ENCODE peak calls at places on chromosomes 16 and 17, in six cellular contexts. X is A549, L is IMR-90, M is K562, H is SK-N-SH, F is HepG2. N is an unnamed sample.

GRCh38 chr17:31663576-31663975 is 195.5 kb downstream of the COPRS start:
- DNase-seq in X (peak), L (peak), M (no peak), H (no peak), F (no peak), N (no peak)

GRCh38 chr16:12538667-12539081 is 265.0 kb downstream of the CPPED1 start:
- DNase-seq in X (no peak), L (no peak), M (no peak), H (peak), F (no peak), N (no peak)

GRCh38 chr17:19508327-19508867 is 25.3 kb upstream of the SLC47A1 start:
- DNase-seq in X (no peak), L (no peak), M (peak), H (peak), F (no peak), N (no peak)

GRCh38 chr16:50742521-50743150 is 750 bp downstream of the CYLD start:
- DNase-seq in X (no peak), L (peak), M (peak), H (no peak), F (no peak), N (peak)

GRCh38 chr17:32659419-32659842 is 172.6 kb downstream of the CDK5R1 start:
- DNase-seq in X (peak), L (peak), M (peak), H (peak), F (peak), N (peak)

GRCh38 chr16:15483857-15484256 is 49.5 kb downstream of the BMERB1 start:
- DNase-seq in X (no peak), L (no peak), M (no peak), H (no peak), F (no peak), N (no peak)

GRCh38 chr16:78926723-78927200 is 673.8 kb downstream of the MAF start:
- DNase-seq in X (no peak), L (no peak), M (no peak), H (no peak), F (no peak), N (no peak)

GRCh38 chr16:65214196-65214595 is 92.3 kb upstream of the CDH11 start:
- DNase-seq in X (no peak), L (peak), M (no peak), H (no peak), F (no peak), N (no peak)

GRCh38 chr17:72466199-72466598 is 345.4 kb downstream of the SOX9 start:
- DNase-seq in X (peak), L (peak), M (no peak), H (no peak), F (peak), N (no peak)

GRCh38 chr16:56225013-56225742 is 33.9 kb downstream of the GNAO1 start:
- DNase-seq in X (no peak), L (no peak), M (no peak), H (no peak), F (no peak), N (no peak)

GRCh38 chr17:10156579-10157488 is 41.6 kb downstream of the GAS7 start:
- DNase-seq in X (no peak), L (no peak), M (no peak), H (no peak), F (no peak), N (no peak)

GRCh38 chr17:76635039-76635438 is 8.5 kb downstream of the ST6GALNAC1 start:
- DNase-seq in X (no peak), L (peak), M (no peak), H (no peak), F (no peak), N (no peak)

GRCh38 chr16:85310868-85311585 is 198.8 kb upstream of the CIBAR2 start:
- DNase-seq in X (no peak), L (no peak), M (peak), H (no peak), F (no peak), N (no peak)

GRCh38 chr17:411416-412120 is 59.0 kb upstream of the RPH3AL start:
- DNase-seq in X (no peak), L (no peak), M (no peak), H (no peak), F (no peak), N (no peak)

GRCh38 chr17:27446569-27447301 is 9.5 kb upstream of the KSR1 start:
- DNase-seq in X (peak), L (peak), M (peak), H (peak), F (no peak), N (no peak)

GRCh38 chr16:68792465-68793324 is 50.6 kb upstream of the TANGO6 start:
- DNase-seq in X (peak), L (peak), M (no peak), H (no peak), F (peak), N (no peak)

GRCh38 chr16:17529982-17530760 is 59.4 kb upstream of the XYLT1 start:
- DNase-seq in X (no peak), L (no peak), M (peak), H (no peak), F (no peak), N (no peak)

GRCh38 chr17:29621751-29622194 is 939 bp downstream of the CORO6 start:
- DNase-seq in X (no peak), L (no peak), M (no peak), H (peak), F (no peak), N (no peak)

GRCh38 chr16:69929480-69929879 is 21.7 kb upstream of the CLEC18A start:
- DNase-seq in X (no peak), L (no peak), M (no peak), H (no peak), F (no peak), N (no peak)

GRCh38 chr16:69867796-69868565 is 83.2 kb upstream of the CLEC18A start:
- DNase-seq in X (no peak), L (no peak), M (no peak), H (no peak), F (no peak), N (no peak)

GRCh38 chr16:28596840-28597691 is at the start of gene SULT1A2:
- DNase-seq in X (no peak), L (no peak), M (peak), H (no peak), F (peak), N (no peak)

GRCh38 chr17:58569216-58569615 is 54.8 kb upstream of the MTMR4 start:
- DNase-seq in X (no peak), L (no peak), M (no peak), H (no peak), F (no peak), N (no peak)

GRCh38 chr17:58411408-58411894 is 5.9 kb downstream of the RNF43 start:
- DNase-seq in X (no peak), L (no peak), M (no peak), H (no peak), F (no peak), N (no peak)

GRCh38 chr16:30998852-30999761 is 11.3 kb downstream of the STX1B start:
- DNase-seq in X (no peak), L (no peak), M (no peak), H (no peak), F (peak), N (no peak)

GRCh38 chr17:80069886-80070177 is 31.5 kb upstream of the GAA start:
- DNase-seq in X (no peak), L (no peak), M (no peak), H (no peak), F (no peak), N (no peak)
- TF ChIP-seq RFX5 in X (no peak), L (no peak), M (no peak), H (no peak), F (no peak), N (no peak)

GRCh38 chr17:80612997-80613731 is 68.5 kb downstream of the RPTOR start:
- DNase-seq in X (no peak), L (no peak), M (no peak), H (no peak), F (no peak), N (no peak)
- TF ChIP-seq RFX5 in X (no peak), L (no peak), M (no peak), H (no peak), F (no peak), N (no peak)

DNA sequence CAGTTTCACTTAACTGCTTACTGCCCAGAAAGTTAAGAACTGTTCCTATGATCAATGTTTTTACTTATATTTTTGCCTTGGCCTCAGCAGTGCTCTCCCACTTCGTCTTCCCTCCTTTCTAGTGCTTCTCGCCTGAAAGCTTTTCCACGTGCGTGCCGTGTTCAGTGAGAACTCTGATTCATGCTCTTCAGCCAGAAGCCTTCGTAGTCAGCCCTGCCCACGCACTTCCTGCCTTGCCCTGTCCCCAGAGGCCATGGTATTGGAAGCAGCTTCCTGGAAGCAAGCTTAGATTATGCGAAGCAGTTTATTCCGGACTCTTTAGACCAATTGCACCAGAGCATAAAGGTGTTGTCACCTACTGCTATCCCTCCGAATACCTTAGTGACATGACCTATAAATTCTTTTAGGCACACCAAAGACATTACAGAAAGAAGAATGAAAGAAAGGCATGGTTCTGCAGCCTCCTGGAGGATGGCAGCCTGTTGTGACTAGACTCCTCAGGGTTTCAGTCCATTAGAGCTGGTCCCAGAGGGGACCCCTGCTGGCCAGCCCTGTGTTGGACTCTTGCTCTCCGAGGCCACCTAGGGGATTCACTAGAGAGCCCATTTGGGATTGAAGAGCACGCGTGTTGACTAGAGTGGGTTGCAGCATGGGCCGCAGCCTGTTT is 105.2 kb downstream of the RPTOR start:
- DNase-seq in X (peak), L (peak), M (peak), H (peak), F (peak), N (peak)
- TF ChIP-seq RFX5 in X (no peak), L (no peak), M (no peak), H (no peak), F (no peak), N (no peak)

GRCh38 chr16:72814226-72814625 is 233.7 kb downstream of the ZFHX3 start:
- DNase-seq in X (no peak), L (peak), M (no peak), H (no peak), F (no peak), N (no peak)

GRCh38 chr16:72818286-72818845 is 229.6 kb downstream of the ZFHX3 start:
- DNase-seq in X (no peak), L (no peak), M (peak), H (no peak), F (no peak), N (peak)

GRCh38 chr16:72812651-72813050 is 235.3 kb downstream of the ZFHX3 start:
- DNase-seq in X (no peak), L (no peak), M (no peak), H (no peak), F (no peak), N (no peak)

GRCh38 chr16:72819345-72819744 is 228.6 kb downstream of the ZFHX3 start:
- DNase-seq in X (no peak), L (peak), M (no peak), H (no peak), F (no peak), N (no peak)

DNA sequence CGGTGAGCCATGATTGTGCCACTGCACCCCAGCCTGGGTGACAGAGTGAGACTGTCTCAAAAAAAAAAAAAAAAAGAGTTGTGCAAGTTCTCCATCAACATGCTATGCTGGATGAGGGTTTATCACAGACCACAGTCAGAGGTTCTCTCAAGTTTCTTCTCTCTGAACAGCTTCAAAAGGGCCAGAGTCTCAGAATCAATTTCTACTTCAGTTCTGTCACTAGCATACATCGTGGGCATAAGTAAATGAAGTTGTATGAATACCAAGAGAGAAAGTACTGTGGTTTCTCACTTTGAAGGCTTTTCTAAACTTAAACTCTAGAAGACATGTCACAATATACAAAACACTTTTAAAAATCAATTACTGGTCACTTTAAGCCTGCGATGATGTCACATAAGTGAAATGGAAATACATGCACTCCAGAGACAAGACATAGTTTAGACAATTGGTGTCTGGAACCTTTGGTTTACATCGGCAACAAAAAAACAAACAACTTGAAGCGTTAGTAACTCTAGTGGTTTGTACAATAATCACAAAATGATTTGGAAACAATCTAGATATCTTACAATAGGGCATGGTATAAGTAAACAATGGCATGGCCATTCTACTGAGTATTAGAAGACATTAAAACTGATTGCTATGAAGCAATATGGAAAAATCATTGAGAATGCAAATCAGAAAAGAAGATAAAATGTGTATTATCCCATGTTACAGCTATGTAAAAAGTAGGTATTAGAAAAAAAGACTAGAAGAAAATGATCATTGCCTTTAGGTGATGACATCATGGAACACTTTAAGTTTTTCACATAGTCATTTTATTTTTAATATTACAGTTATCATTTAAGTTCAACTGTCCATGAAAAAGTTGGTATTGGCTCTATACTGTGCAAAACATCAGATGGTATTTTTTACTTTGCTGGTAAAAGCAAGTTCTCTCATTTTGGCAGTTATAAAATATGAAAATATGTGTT is 232.3 kb downstream of the ZFHX3 start:
- DNase-seq in X (no peak), L (peak), M (no peak), H (no peak), F (no peak), N (no peak)
- TF ChIP-seq RFX5 in X (no peak), L (no peak), M (no peak), H (no peak), F (no peak), N (no peak)

DNA sequence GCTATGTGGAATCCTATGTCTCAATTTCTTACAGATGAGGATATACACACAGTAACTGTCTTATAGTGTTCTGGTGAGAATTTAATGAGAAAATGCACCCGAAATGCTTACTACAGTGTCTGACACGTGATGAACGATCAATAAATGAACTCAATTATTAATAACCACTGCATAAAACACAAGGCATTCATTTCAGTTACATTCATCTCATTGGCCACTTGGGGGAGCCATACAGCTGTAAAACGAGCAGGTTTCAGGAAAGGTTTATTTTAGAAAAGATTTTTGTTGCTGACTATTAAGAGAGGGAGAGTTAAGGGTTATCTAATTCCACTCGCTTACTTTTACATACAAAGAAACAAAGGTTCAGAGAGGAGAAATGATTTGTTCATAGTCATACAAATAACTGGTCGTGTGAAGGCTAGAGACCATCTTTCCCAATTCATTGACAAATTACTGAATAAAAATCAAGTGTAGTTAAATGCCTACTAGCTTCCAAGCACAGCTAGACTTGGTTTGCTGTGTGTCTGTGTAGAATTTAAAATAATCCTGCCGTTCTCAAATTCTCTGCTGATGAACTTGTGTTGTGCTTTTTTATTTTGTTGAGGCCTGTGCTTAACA is 160.1 kb downstream of the MAP2K4 start:
- DNase-seq in X (peak), L (peak), M (peak), H (peak), F (peak), N (no peak)
- TF ChIP-seq RFX5 in X (no peak), L (no peak), M (no peak), H (no peak), F (no peak), N (no peak)

GRCh38 chr17:74771319-74771914 is 4.7 kb downstream of the NAT9 start:
- DNase-seq in X (no peak), L (no peak), M (no peak), H (no peak), F (no peak), N (no peak)

GRCh38 chr17:74769856-74770497 is 6.2 kb downstream of the NAT9 start:
- DNase-seq in X (no peak), L (no peak), M (no peak), H (peak), F (no peak), N (no peak)

GRCh38 chr17:74769266-74769855 is 6.8 kb downstream of the NAT9 start:
- DNase-seq in X (no peak), L (no peak), M (no peak), H (no peak), F (no peak), N (no peak)

GRCh38 chr17:74772071-74772470 is 4.1 kb downstream of the NAT9 start:
- DNase-seq in X (no peak), L (no peak), M (no peak), H (no peak), F (no peak), N (no peak)

DNA sequence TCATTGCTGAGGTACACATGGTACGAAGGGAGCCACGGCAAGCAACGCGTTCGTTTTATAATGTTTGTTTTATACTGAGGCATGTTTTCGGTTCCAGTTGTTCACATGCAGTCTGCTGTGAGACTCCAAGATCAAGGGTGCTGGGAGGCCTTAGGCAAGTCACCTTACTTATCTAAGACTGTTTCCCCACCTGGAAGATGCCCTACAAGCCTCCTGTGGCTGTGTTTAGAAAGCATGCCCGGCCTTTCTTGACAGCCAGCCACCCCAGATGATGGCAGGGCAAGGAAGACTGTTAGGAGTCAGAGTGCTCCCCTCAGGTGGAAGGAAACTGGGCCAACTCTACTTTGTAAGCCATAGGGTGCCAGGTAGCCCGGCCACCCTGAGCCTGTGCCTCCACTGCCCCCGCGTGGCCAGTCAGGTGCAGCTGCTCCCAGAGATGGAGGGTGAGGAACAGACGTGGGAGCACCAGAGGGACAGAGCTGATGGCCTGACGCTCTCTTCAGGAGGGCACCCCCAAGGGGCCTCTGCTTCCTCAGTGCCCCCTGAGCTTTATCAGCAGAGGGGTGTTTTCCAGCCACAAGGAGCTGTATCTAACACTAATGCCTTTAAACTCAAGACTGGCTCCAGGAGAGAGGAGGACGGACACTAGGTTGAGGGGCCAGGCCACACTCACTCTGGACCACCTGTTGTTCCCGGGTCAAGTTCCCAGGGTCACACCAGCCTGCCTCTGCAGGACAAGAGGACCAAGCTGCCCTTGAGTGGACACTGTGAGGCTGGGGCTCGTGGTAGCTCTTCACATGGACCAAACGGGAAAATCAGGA is 5.4 kb downstream of the NAT9 start:
- DNase-seq in X (peak), L (peak), M (peak), H (peak), F (peak), N (peak)
- TF ChIP-seq RFX5 in X (no peak), L (no peak), M (no peak), H (no peak), F (no peak), N (no peak)